ENCODE peak calls at places on chromosomes 3 and 15, in nine cellular contexts. U, H, C, Y, M, W, B, N and F are unnamed samples.

GRCh38 chr3:13892304-13892703 is 12.4 kb upstream of the WNT7A start:
- DNase-seq in U (no peak), H (no peak), C (no peak), Y (no peak), M (no peak), W (no peak), B (no peak), N (no peak), F (no peak)

GRCh38 chr3:186680869-186681268 is 15.1 kb downstream of the HRG start:
- DNase-seq in U (no peak), H (no peak), C (no peak), Y (no peak), M (no peak), W (no peak), B (no peak), N (no peak), F (no peak)

GRCh38 chr3:183576487-183577107 is 21.1 kb upstream of the KLHL6 start:
- DNase-seq in U (no peak), H (peak; percentile 80), C (no peak), Y (no peak), M (no peak), W (no peak), B (no peak), N (no peak), F (no peak)

GRCh38 chr3:113088616-113089015 is 97.8 kb downstream of the GTPBP8 start:
- DNase-seq in U (no peak), H (no peak), C (no peak), Y (no peak), M (no peak), W (no peak), B (no peak), N (no peak), F (no peak)

GRCh38 chr15:78567541-78567940 is 2.2 kb downstream of the CHRNA5 start:
- DNase-seq in U (no peak), H (no peak), C (no peak), Y (no peak), M (no peak), W (no peak), B (no peak), N (no peak), F (no peak)

GRCh38 chr15:70195808-70196304 is 98.1 kb upstream of the TLE3 start:
- DNase-seq in U (no peak), H (no peak), C (peak; percentile 33), Y (peak; percentile 99), M (peak; percentile 30), W (peak; percentile 95), B (peak; percentile 85), N (no peak), F (no peak)

GRCh38 chr3:189756651-189757078 is 125.5 kb downstream of the TP63 start:
- DNase-seq in U (no peak), H (no peak), C (no peak), Y (no peak), M (no peak), W (no peak), B (no peak), N (no peak), F (no peak)

GRCh38 chr3:77281721-77282120 is 241.8 kb downstream of the ROBO2 start:
- DNase-seq in U (peak; percentile 67), H (no peak), C (no peak), Y (no peak), M (no peak), W (no peak), B (no peak), N (no peak), F (no peak)

GRCh38 chr3:147680820-147681488 is 271.8 kb downstream of the ZIC1 start:
- DNase-seq in U (no peak), H (no peak), C (no peak), Y (no peak), M (no peak), W (no peak), B (peak; percentile 66), N (no peak), F (no peak)

GRCh38 chr3:111392911-111393351 is 149.1 kb upstream of the CD96 start:
- DNase-seq in U (peak; percentile 11), H (peak; percentile 67), C (no peak), Y (no peak), M (no peak), W (no peak), B (no peak), N (peak; percentile 63), F (peak; percentile 59)

GRCh38 chr3:38552364-38552763 is 56.2 kb downstream of the EXOG start:
- DNase-seq in U (no peak), H (no peak), C (no peak), Y (no peak), M (no peak), W (no peak), B (peak; percentile 18), N (no peak), F (no peak)

GRCh38 chr3:135083179-135083578 is 288.1 kb downstream of the EPHB1 start:
- DNase-seq in U (no peak), H (no peak), C (no peak), Y (no peak), M (no peak), W (no peak), B (no peak), N (no peak), F (no peak)

GRCh38 chr3:156643729-156644389 is 30.5 kb upstream of the TIPARP start:
- DNase-seq in U (peak; percentile 15), H (no peak), C (peak; percentile 60), Y (peak; percentile 83), M (peak; percentile 65), W (no peak), B (no peak), N (peak; percentile 70), F (peak; percentile 45)
- H3K4me3 ChIP-seq in U (no peak overlapping the region), H (no peak overlapping the region), C (no peak overlapping the region), Y (peak overlapping the region; percentile 63), M (no peak overlapping the region), W (no peak overlapping the region), B (no peak overlapping the region), N (no peak overlapping the region), F (no peak overlapping the region)

DNA sequence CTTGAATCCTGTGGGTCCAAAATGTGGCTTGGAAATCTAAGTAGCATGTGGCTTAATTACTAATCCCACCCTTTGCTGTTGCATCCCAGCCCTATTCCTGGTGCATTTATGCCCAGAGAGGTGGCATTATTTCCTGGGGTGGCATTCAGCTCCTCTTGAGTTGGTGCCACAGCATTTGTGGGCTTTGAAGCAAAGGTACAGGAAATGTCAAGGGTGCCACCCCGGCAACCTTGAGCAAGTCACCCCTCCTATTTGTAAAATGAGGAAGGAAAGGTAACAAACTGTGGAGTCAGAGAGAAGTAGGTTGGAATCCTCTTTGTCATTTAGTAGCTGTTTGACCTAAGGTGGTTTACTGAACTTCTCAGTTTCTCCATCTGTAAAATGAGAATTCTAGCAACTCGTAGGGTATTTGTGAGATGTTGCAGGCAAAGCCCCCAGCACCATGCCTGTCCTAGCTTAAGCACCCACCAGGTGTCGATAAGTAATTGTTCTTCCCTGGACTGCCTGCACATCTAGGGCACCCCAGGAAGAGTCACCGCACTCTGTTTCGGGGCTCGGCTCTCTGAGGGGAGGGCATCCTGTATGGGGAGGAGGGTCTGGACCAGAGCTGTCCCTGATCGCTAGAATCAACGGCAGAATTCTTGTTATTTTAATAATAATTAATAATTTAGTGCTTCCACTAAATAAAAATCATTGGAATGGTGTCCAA is 17.1 kb downstream of the ISG20 start:
- DNase-seq in U (no peak), H (no peak), C (peak; percentile 19), Y (no peak), M (no peak), W (no peak), B (peak; percentile 44), N (peak; percentile 59), F (no peak)
- H3K27ac ChIP-seq in U (no peak overlapping the region), H (no peak overlapping the region), C (no peak overlapping the region), Y (no peak overlapping the region), M (no peak overlapping the region), W (no peak overlapping the region), B (no peak overlapping the region), N (peak overlapping the region; percentile 34), F (no peak overlapping the region)

GRCh38 chr3:57808961-57809608 is 53.0 kb downstream of the SLMAP start:
- DNase-seq in U (no peak), H (no peak), C (no peak), Y (no peak), M (no peak), W (no peak), B (no peak), N (no peak), F (no peak)

GRCh38 chr3:57805674-57806073 is 49.6 kb downstream of the SLMAP start:
- DNase-seq in U (peak; percentile 69), H (no peak), C (no peak), Y (peak; percentile 75), M (peak; percentile 67), W (no peak), B (no peak), N (peak; percentile 44), F (no peak)

GRCh38 chr3:57805263-57805662 is 49.2 kb downstream of the SLMAP start:
- DNase-seq in U (no peak), H (no peak), C (no peak), Y (no peak), M (peak; percentile 18), W (no peak), B (no peak), N (no peak), F (no peak)

GRCh38 chr3:57797701-57798487 is 41.8 kb downstream of the SLMAP start:
- DNase-seq in U (no peak), H (no peak), C (no peak), Y (no peak), M (no peak), W (no peak), B (no peak), N (no peak), F (no peak)

GRCh38 chr3:57803647-57804081 is 47.6 kb downstream of the SLMAP start:
- DNase-seq in U (peak; percentile 60), H (no peak), C (peak; percentile 36), Y (peak; percentile 80), M (no peak), W (no peak), B (no peak), N (peak; percentile 77), F (no peak)
- H3K4me3 ChIP-seq in U (no peak overlapping the region), H (no peak overlapping the region), C (no peak overlapping the region), Y (peak overlapping the region; percentile 33), M (no peak overlapping the region), W (peak overlapping the region; percentile 25), B (no peak overlapping the region), N (peak overlapping the region; percentile 71), F (no peak overlapping the region)

GRCh38 chr15:29986946-29987345 is 95.8 kb upstream of the GOLGA8J start:
- DNase-seq in U (no peak), H (no peak), C (no peak), Y (no peak), M (no peak), W (no peak), B (no peak), N (no peak), F (no peak)

GRCh38 chr15:29988689-29989088 is 94.1 kb upstream of the GOLGA8J start:
- DNase-seq in U (no peak), H (no peak), C (no peak), Y (peak; percentile 22), M (no peak), W (no peak), B (no peak), N (no peak), F (no peak)

GRCh38 chr15:29994284-29994683 is 88.5 kb upstream of the GOLGA8J start:
- DNase-seq in U (no peak), H (no peak), C (no peak), Y (peak; percentile 43), M (no peak), W (no peak), B (no peak), N (no peak), F (no peak)

DNA sequence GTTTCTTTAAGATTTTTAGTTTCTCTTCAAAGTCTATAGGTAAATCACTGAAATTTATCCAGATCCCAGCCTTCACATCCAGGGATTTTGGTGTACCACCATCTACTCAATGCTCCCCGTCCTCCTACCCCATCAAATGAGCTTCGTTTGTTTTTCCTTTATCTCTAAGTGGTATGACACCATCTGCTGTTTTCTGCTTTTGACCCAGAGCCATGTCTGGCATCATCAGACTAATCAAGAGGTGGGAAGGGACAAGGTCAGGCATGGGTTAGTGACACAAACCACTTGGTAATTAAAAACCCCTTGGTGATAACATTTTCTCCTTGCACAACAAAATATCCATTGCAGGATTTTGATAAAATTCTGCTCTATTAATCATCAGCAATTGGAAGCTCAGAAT is 92.7 kb upstream of the GOLGA8J start:
- DNase-seq in U (no peak), H (no peak), C (no peak), Y (no peak), M (no peak), W (no peak), B (no peak), N (no peak), F (no peak)
- H3K27ac ChIP-seq in U (no peak overlapping the region), H (no peak overlapping the region), C (no peak overlapping the region), Y (no peak overlapping the region), M (no peak overlapping the region), W (no peak overlapping the region), B (no peak overlapping the region), N (no peak overlapping the region), F (no peak overlapping the region)